ENCODE peak calls at places on chromosomes 11 and 22, in eight cellular contexts. One of them, this sample, is unnamed.
A peak's percentile ranks its signal among the peaks of the same experiment; 100 is the strongest.

GRCh38 chr11:118435233-118435892 is 929 bp upstream of the KMT2A start:
- DNase-seq in psoas muscle: peak; percentile 62
- DNase-seq in MM.1S: peak; percentile 77
- DNase-seq in nephron progenitor cell: peak; percentile 81
- DNase-seq in osteoblast: peak; percentile 81
- DNase-seq in OCI-LY7: peak; percentile 97
- DNase-seq in GM06990: peak; percentile 84
- DNase-seq in type B pancreatic cell: peak; percentile 86
- DNase-seq in this sample: peak; percentile 35

GRCh38 chr22:20229916-20230775 is 38.0 kb downstream of the RTN4R start:
- DNase-seq in psoas muscle: no peak
- DNase-seq in MM.1S: no peak
- DNase-seq in nephron progenitor cell: no peak
- DNase-seq in osteoblast: no peak
- DNase-seq in OCI-LY7: no peak
- DNase-seq in GM06990: no peak
- DNase-seq in type B pancreatic cell: no peak
- DNase-seq in this sample: no peak

GRCh38 chr11:9651899-9652748 is 11.8 kb upstream of the SWAP70 start:
- DNase-seq in psoas muscle: no peak
- DNase-seq in MM.1S: no peak
- DNase-seq in nephron progenitor cell: no peak
- DNase-seq in osteoblast: no peak
- DNase-seq in OCI-LY7: no peak
- DNase-seq in GM06990: no peak
- DNase-seq in type B pancreatic cell: no peak
- DNase-seq in this sample: no peak

GRCh38 chr11:67320011-67320410 is 16.7 kb downstream of the SSH3 start:
- DNase-seq in psoas muscle: no peak
- DNase-seq in MM.1S: no peak
- DNase-seq in nephron progenitor cell: no peak
- DNase-seq in osteoblast: no peak
- DNase-seq in OCI-LY7: no peak
- DNase-seq in GM06990: no peak
- DNase-seq in type B pancreatic cell: no peak
- DNase-seq in this sample: no peak

GRCh38 chr22:32375678-32376450 is 18.2 kb downstream of the RFPL3 start:
- DNase-seq in psoas muscle: no peak
- DNase-seq in MM.1S: no peak
- DNase-seq in nephron progenitor cell: no peak
- DNase-seq in osteoblast: no peak
- DNase-seq in OCI-LY7: no peak
- DNase-seq in GM06990: no peak
- DNase-seq in type B pancreatic cell: no peak
- DNase-seq in this sample: no peak

GRCh38 chr22:26783886-26784285 is 126.5 kb downstream of the MIAT start:
- DNase-seq in psoas muscle: no peak
- DNase-seq in MM.1S: no peak
- DNase-seq in nephron progenitor cell: peak; percentile 58
- DNase-seq in osteoblast: no peak
- DNase-seq in OCI-LY7: no peak
- DNase-seq in GM06990: no peak
- DNase-seq in type B pancreatic cell: no peak
- DNase-seq in this sample: no peak

GRCh38 chr11:58286249-58286648 is 18.2 kb upstream of the OR10W1 start:
- DNase-seq in psoas muscle: no peak
- DNase-seq in MM.1S: peak; percentile 46
- DNase-seq in nephron progenitor cell: no peak
- DNase-seq in osteoblast: peak; percentile 48
- DNase-seq in OCI-LY7: peak; percentile 39
- DNase-seq in GM06990: no peak
- DNase-seq in type B pancreatic cell: no peak
- DNase-seq in this sample: no peak

GRCh38 chr22:23796461-23796860 is 9.7 kb downstream of the SMARCB1 start:
- DNase-seq in psoas muscle: no peak
- DNase-seq in MM.1S: no peak
- DNase-seq in nephron progenitor cell: no peak
- DNase-seq in osteoblast: peak; percentile 79
- DNase-seq in OCI-LY7: no peak
- DNase-seq in GM06990: no peak
- DNase-seq in type B pancreatic cell: no peak
- DNase-seq in this sample: no peak

GRCh38 chr22:36324414-36324813 is 63.4 kb downstream of the MYH9 start:
- DNase-seq in psoas muscle: no peak
- DNase-seq in MM.1S: no peak
- DNase-seq in nephron progenitor cell: no peak
- DNase-seq in osteoblast: no peak
- DNase-seq in OCI-LY7: no peak
- DNase-seq in GM06990: no peak
- DNase-seq in type B pancreatic cell: no peak
- DNase-seq in this sample: no peak

GRCh38 chr11:121687961-121688566 is 235.3 kb upstream of the SORL1-AS1 start:
- DNase-seq in psoas muscle: no peak
- DNase-seq in MM.1S: no peak
- DNase-seq in nephron progenitor cell: peak; percentile 59
- DNase-seq in osteoblast: no peak
- DNase-seq in OCI-LY7: no peak
- DNase-seq in GM06990: no peak
- DNase-seq in type B pancreatic cell: no peak
- DNase-seq in this sample: no peak

GRCh38 chr11:282171-282570 is 4.0 kb downstream of the NLRP6 start:
- DNase-seq in psoas muscle: peak; percentile 37
- DNase-seq in MM.1S: no peak
- DNase-seq in nephron progenitor cell: no peak
- DNase-seq in osteoblast: peak; percentile 84
- DNase-seq in OCI-LY7: no peak
- DNase-seq in GM06990: no peak
- DNase-seq in type B pancreatic cell: no peak
- DNase-seq in this sample: no peak

GRCh38 chr22:31935961-31936635 is 8.2 kb upstream of the YWHAH start:
- DNase-seq in psoas muscle: no peak
- DNase-seq in MM.1S: no peak
- DNase-seq in nephron progenitor cell: no peak
- DNase-seq in osteoblast: no peak
- DNase-seq in OCI-LY7: no peak
- DNase-seq in GM06990: no peak
- DNase-seq in type B pancreatic cell: no peak
- DNase-seq in this sample: no peak

GRCh38 chr11:30990625-30991348 is 378.8 kb downstream of the DCDC1 start:
- DNase-seq in psoas muscle: no peak
- DNase-seq in MM.1S: no peak
- DNase-seq in nephron progenitor cell: no peak
- DNase-seq in osteoblast: no peak
- DNase-seq in OCI-LY7: no peak
- DNase-seq in GM06990: no peak
- DNase-seq in type B pancreatic cell: no peak
- DNase-seq in this sample: no peak

GRCh38 chr11:117098269-117099231 is at the start of gene SIK3:
- DNase-seq in psoas muscle: peak; percentile 97
- DNase-seq in MM.1S: peak; percentile 97
- DNase-seq in nephron progenitor cell: peak; percentile 94
- DNase-seq in osteoblast: peak; percentile 100
- DNase-seq in OCI-LY7: peak; percentile 96
- DNase-seq in GM06990: peak; percentile 93
- DNase-seq in type B pancreatic cell: peak; percentile 95
- DNase-seq in this sample: peak; percentile 90
- TF ChIP-seq CTCF in psoas muscle: peak; percentile 39
- TF ChIP-seq CTCF in MM.1S: peak; percentile 53
- TF ChIP-seq CTCF in nephron progenitor cell: no peak
- TF ChIP-seq CTCF in osteoblast: peak; percentile 40
- TF ChIP-seq CTCF in OCI-LY7: peak; percentile 63
- TF ChIP-seq CTCF in GM06990: peak; percentile 61
- TF ChIP-seq CTCF in type B pancreatic cell: peak; percentile 42
- TF ChIP-seq CTCF in this sample: peak; percentile 50

GRCh38 chr11:110992481-110992880 is 253.0 kb upstream of the POU2AF2 start:
- DNase-seq in psoas muscle: no peak
- DNase-seq in MM.1S: no peak
- DNase-seq in nephron progenitor cell: no peak
- DNase-seq in osteoblast: no peak
- DNase-seq in OCI-LY7: no peak
- DNase-seq in GM06990: no peak
- DNase-seq in type B pancreatic cell: no peak
- DNase-seq in this sample: no peak
- TF ChIP-seq CTCF in psoas muscle: no peak
- TF ChIP-seq CTCF in MM.1S: no peak
- TF ChIP-seq CTCF in nephron progenitor cell: no peak
- TF ChIP-seq CTCF in osteoblast: no peak
- TF ChIP-seq CTCF in OCI-LY7: no peak
- TF ChIP-seq CTCF in GM06990: no peak
- TF ChIP-seq CTCF in type B pancreatic cell: no peak
- TF ChIP-seq CTCF in this sample: no peak

DNA sequence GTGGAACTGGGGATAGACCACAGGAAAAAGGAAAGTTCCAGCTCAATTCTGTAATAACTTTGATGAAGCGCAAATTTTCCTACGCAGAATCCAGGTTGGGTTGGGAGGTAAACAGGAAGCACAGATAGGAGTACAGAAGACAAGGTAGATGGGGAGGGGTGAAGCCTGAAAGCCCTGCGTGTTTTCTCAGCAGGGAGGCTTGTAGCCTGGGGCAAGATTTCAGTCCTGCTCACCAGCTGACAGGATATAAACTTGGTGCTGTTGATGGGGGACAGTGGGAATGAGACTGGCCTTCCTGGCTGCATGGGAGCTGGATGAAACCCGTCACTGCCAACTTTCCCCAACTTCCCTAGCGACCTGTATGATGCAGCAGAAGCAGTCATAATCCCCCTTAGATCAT is 114.9 kb downstream of the ARHGAP32 start:
- DNase-seq in psoas muscle: no peak
- DNase-seq in MM.1S: no peak
- DNase-seq in nephron progenitor cell: no peak
- DNase-seq in osteoblast: no peak
- DNase-seq in OCI-LY7: no peak
- DNase-seq in GM06990: no peak
- DNase-seq in type B pancreatic cell: no peak
- DNase-seq in this sample: no peak
- TF ChIP-seq CTCF in psoas muscle: no peak
- TF ChIP-seq CTCF in MM.1S: no peak
- TF ChIP-seq CTCF in nephron progenitor cell: no peak
- TF ChIP-seq CTCF in osteoblast: no peak
- TF ChIP-seq CTCF in OCI-LY7: no peak
- TF ChIP-seq CTCF in GM06990: no peak
- TF ChIP-seq CTCF in type B pancreatic cell: no peak
- TF ChIP-seq CTCF in this sample: no peak

GRCh38 chr11:70568504-70569172 is 170.3 kb downstream of the CTTN start:
- DNase-seq in psoas muscle: peak; percentile 68
- DNase-seq in MM.1S: no peak
- DNase-seq in nephron progenitor cell: peak; percentile 66
- DNase-seq in osteoblast: peak; percentile 96
- DNase-seq in OCI-LY7: no peak
- DNase-seq in GM06990: no peak
- DNase-seq in type B pancreatic cell: no peak
- DNase-seq in this sample: no peak
- TF ChIP-seq CTCF in psoas muscle: no peak
- TF ChIP-seq CTCF in MM.1S: no peak
- TF ChIP-seq CTCF in nephron progenitor cell: peak; percentile 29
- TF ChIP-seq CTCF in osteoblast: peak; percentile 20
- TF ChIP-seq CTCF in OCI-LY7: no peak
- TF ChIP-seq CTCF in GM06990: no peak
- TF ChIP-seq CTCF in type B pancreatic cell: peak; percentile 43
- TF ChIP-seq CTCF in this sample: no peak

DNA sequence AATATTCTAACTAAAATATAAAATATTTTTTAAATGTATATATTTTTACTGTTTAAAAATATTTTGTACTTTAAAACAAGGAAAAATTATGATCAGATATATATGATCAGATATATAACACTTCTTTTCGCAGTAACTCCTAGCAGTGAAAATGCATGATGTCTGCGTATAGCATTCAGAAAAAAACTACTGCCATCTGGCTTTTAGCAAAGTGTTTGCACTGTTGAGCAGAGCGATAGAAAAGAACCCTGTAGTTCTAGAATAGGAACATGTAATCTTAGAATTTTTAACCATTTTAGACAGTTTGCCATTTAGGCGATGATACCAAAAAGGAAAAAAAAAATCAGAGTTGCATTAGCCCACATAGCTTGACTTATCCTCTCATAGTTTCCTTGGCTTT is 370.4 kb upstream of the ANO3 start:
- DNase-seq in psoas muscle: no peak
- DNase-seq in MM.1S: no peak
- DNase-seq in nephron progenitor cell: no peak
- DNase-seq in osteoblast: no peak
- DNase-seq in OCI-LY7: peak; percentile 16
- DNase-seq in GM06990: no peak
- DNase-seq in type B pancreatic cell: no peak
- DNase-seq in this sample: no peak
- TF ChIP-seq CTCF in psoas muscle: peak; percentile 45
- TF ChIP-seq CTCF in MM.1S: no peak
- TF ChIP-seq CTCF in nephron progenitor cell: no peak
- TF ChIP-seq CTCF in osteoblast: no peak
- TF ChIP-seq CTCF in OCI-LY7: no peak
- TF ChIP-seq CTCF in GM06990: no peak
- TF ChIP-seq CTCF in type B pancreatic cell: peak; percentile 43
- TF ChIP-seq CTCF in this sample: no peak